ENCODE peak calls at places on chromosomes 16 and 17, in eight cellular contexts. One of them, this sample, is unnamed.
A peak's percentile ranks its signal among the peaks of the same experiment; 100 is the strongest.

GRCh38 chr17:68097161-68097805 is 61.7 kb downstream of the KPNA2 start:
- DNase-seq in HuH-7: no peak
- DNase-seq in stimulated activated CD8-positive, alpha-beta memory T cell treated with anti-CD3 and anti-CD28 coated beads, Interleukin-7, amount 100 ng/mL, for 24 hours: no peak
- DNase-seq in lower lobe of right lung: no peak
- DNase-seq in NCI-H774: no peak
- DNase-seq in fibroblast of the conjunctiva: no peak
- DNase-seq in NCI-H146: no peak
- DNase-seq in heart left ventricle: no peak
- DNase-seq in this sample: no peak

GRCh38 chr16:56013962-56014552 is 138.9 kb upstream of the CES5A start:
- DNase-seq in NCI-H146: no peak
- DNase-seq in stimulated activated CD8-positive, alpha-beta memory T cell treated with anti-CD3 and anti-CD28 coated beads, Interleukin-7, amount 100 ng/mL, for 24 hours: peak; percentile 5
- DNase-seq in NCI-H774: no peak
- DNase-seq in lower lobe of right lung: peak; percentile 57
- DNase-seq in HuH-7: peak; percentile 6
- DNase-seq in heart left ventricle: peak; percentile 75
- DNase-seq in fibroblast of the conjunctiva: no peak
- DNase-seq in this sample: peak; percentile 66

GRCh38 chr17:53387745-53388144 is 435.0 kb upstream of the KIF2B start:
- DNase-seq in heart left ventricle: no peak
- DNase-seq in lower lobe of right lung: no peak
- DNase-seq in NCI-H774: no peak
- DNase-seq in HuH-7: no peak
- DNase-seq in stimulated activated CD8-positive, alpha-beta memory T cell treated with anti-CD3 and anti-CD28 coated beads, Interleukin-7, amount 100 ng/mL, for 24 hours: no peak
- DNase-seq in NCI-H146: no peak
- DNase-seq in fibroblast of the conjunctiva: no peak
- DNase-seq in this sample: no peak

GRCh38 chr16:47228241-47228640 is 84.5 kb upstream of the NETO2 start:
- DNase-seq in NCI-H774: no peak
- DNase-seq in HuH-7: no peak
- DNase-seq in NCI-H146: no peak
- DNase-seq in lower lobe of right lung: no peak
- DNase-seq in heart left ventricle: no peak
- DNase-seq in fibroblast of the conjunctiva: no peak
- DNase-seq in stimulated activated CD8-positive, alpha-beta memory T cell treated with anti-CD3 and anti-CD28 coated beads, Interleukin-7, amount 100 ng/mL, for 24 hours: no peak
- DNase-seq in this sample: no peak

GRCh38 chr17:83183951-83184506 is 104.6 kb downstream of the METRNL start:
- DNase-seq in NCI-H146: no peak
- DNase-seq in NCI-H774: no peak
- DNase-seq in stimulated activated CD8-positive, alpha-beta memory T cell treated with anti-CD3 and anti-CD28 coated beads, Interleukin-7, amount 100 ng/mL, for 24 hours: no peak
- DNase-seq in fibroblast of the conjunctiva: no peak
- DNase-seq in lower lobe of right lung: no peak
- DNase-seq in HuH-7: no peak
- DNase-seq in heart left ventricle: peak; percentile 47
- DNase-seq in this sample: no peak

GRCh38 chr17:22467720-22468119 is 775.4 kb downstream of the KCNJ18 start:
- DNase-seq in stimulated activated CD8-positive, alpha-beta memory T cell treated with anti-CD3 and anti-CD28 coated beads, Interleukin-7, amount 100 ng/mL, for 24 hours: no peak
- DNase-seq in NCI-H774: no peak
- DNase-seq in NCI-H146: no peak
- DNase-seq in lower lobe of right lung: no peak
- DNase-seq in heart left ventricle: no peak
- DNase-seq in fibroblast of the conjunctiva: no peak
- DNase-seq in HuH-7: no peak
- DNase-seq in this sample: no peak

GRCh38 chr17:9284884-9285283 is 263.6 kb downstream of the NTN1 start:
- DNase-seq in heart left ventricle: no peak
- DNase-seq in NCI-H774: no peak
- DNase-seq in stimulated activated CD8-positive, alpha-beta memory T cell treated with anti-CD3 and anti-CD28 coated beads, Interleukin-7, amount 100 ng/mL, for 24 hours: no peak
- DNase-seq in HuH-7: no peak
- DNase-seq in NCI-H146: no peak
- DNase-seq in lower lobe of right lung: no peak
- DNase-seq in fibroblast of the conjunctiva: no peak
- DNase-seq in this sample: no peak

GRCh38 chr17:62720126-62720850 is 87.8 kb downstream of the MARCHF10 start:
- DNase-seq in heart left ventricle: no peak
- DNase-seq in HuH-7: no peak
- DNase-seq in NCI-H774: no peak
- DNase-seq in NCI-H146: no peak
- DNase-seq in lower lobe of right lung: no peak
- DNase-seq in stimulated activated CD8-positive, alpha-beta memory T cell treated with anti-CD3 and anti-CD28 coated beads, Interleukin-7, amount 100 ng/mL, for 24 hours: no peak
- DNase-seq in fibroblast of the conjunctiva: no peak
- DNase-seq in this sample: no peak

GRCh38 chr16:47480410-47480809 is 19.3 kb downstream of the PHKB start:
- DNase-seq in fibroblast of the conjunctiva: no peak
- DNase-seq in HuH-7: no peak
- DNase-seq in lower lobe of right lung: no peak
- DNase-seq in NCI-H146: no peak
- DNase-seq in heart left ventricle: no peak
- DNase-seq in stimulated activated CD8-positive, alpha-beta memory T cell treated with anti-CD3 and anti-CD28 coated beads, Interleukin-7, amount 100 ng/mL, for 24 hours: no peak
- DNase-seq in NCI-H774: no peak
- DNase-seq in this sample: no peak

This sample was measured in activated CD8-positive, alpha-beta T cell treated with anti-CD3 and anti-CD28 coated beads for 36 hours.